ENCODE peak calls at places on chromosomes 4 and X, in six cellular contexts. U is GM23248, H is GM23338, O is SK-N-SH, N is OCI-LY7, X is neural progenitor cell. I is an unnamed sample.

GRCh38 chrX:912677-913076 is 282.1 kb downstream of the SHOX start:
- DNase-seq in U (no peak), H (no peak), O (no peak), N (no peak), X (no peak), I (no peak)

GRCh38 chrX:132740316-132741123 is 217.9 kb downstream of the HS6ST2 start:
- DNase-seq in U (peak), H (peak), O (peak), N (no peak), X (peak), I (no peak)

GRCh38 chr4:160406426-160406825 is 1303.5 kb downstream of the RAPGEF2 start:
- DNase-seq in U (no peak), H (peak), O (no peak), N (no peak), X (no peak), I (no peak)

GRCh38 chr4:1216869-1217294 is 32.0 kb downstream of the CTBP1 start:
- DNase-seq in U (no peak), H (no peak), O (no peak), N (peak), X (no peak), I (no peak)

GRCh38 chrX:3585719-3586118 is 127.7 kb downstream of the PRKX start:
- DNase-seq in U (peak), H (no peak), O (no peak), N (no peak), X (no peak), I (no peak)

GRCh38 chrX:9611436-9612145 is 146.7 kb downstream of the TBL1X start:
- DNase-seq in U (peak), H (no peak), O (peak), N (no peak), X (peak), I (no peak)

GRCh38 chrX:114583646-114584433 is at the start of gene HTR2C:
- DNase-seq in U (no peak), H (peak), O (peak), N (no peak), X (peak), I (no peak)

GRCh38 chr4:88255111-88255510 is 29.2 kb downstream of the PPM1K start:
- DNase-seq in U (no peak), H (no peak), O (no peak), N (no peak), X (no peak), I (no peak)

GRCh38 chr4:88718098-88718497 is 20.5 kb upstream of the NAP1L5 start:
- DNase-seq in U (no peak), H (no peak), O (no peak), N (no peak), X (no peak), I (no peak)

GRCh38 chr4:154911097-154911496 is 130.0 kb downstream of the RBM46 start:
- DNase-seq in U (peak), H (peak), O (peak), N (no peak), X (peak), I (no peak)

GRCh38 chr4:127509155-127509554 is 123.6 kb upstream of the INTU start:
- DNase-seq in U (peak), H (no peak), O (no peak), N (no peak), X (no peak), I (no peak)

GRCh38 chr4:150010525-150011126 is 67.6 kb upstream of the DCLK2 start:
- DNase-seq in U (peak), H (peak), O (peak), N (peak), X (peak), I (peak)

GRCh38 chr4:37597019-37597418 is 89.2 kb downstream of the RELL1 start:
- DNase-seq in U (no peak), H (no peak), O (no peak), N (no peak), X (no peak), I (no peak)
- TF ChIP-seq EZH2phosphoT487 in U (no peak), H (no peak), O (no peak), N (no peak), X (no peak), I (no peak)

DNA sequence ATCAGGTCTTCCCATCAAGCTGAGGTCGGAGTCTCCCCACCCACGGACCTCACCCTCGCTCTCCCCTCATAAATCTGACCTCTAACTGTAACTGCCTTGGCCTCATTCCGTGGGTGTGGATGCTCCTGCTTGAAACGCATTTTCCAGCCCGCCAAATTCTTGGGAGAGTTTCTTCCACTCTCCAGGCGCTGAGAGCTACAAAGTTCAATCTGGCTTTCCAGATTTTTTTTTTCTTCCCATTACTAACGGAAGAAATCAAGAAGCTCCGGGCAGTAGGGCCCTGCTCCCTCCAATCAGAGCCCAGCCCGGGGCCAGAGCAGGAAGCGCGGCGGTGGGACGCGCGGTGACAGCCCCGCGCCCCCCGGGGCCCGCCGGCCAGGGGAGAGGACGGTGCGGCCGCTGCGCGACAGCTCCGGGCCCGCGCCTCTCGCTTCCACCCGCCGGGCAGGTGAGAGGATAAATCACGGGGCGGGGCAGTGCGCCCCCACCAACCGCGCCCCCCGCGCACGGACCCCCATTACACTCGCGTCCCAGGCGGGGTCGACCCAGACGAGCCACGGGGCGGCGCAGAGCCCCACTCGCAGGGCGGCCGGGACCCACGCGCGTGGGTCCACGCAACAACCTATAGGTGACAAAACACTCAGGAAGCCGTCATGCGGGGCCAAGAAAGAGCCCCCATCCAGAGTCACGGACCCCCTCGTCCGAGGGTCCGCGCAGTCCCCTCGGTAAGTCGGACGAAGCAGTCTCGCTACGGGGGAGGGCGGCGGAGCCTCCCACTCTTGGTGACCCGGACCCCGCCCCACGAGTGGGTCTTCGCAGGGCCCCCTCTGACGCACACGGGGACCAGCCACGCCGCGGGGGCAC is 916 bp downstream of the AFAP1 start:
- DNase-seq in U (peak), H (peak), O (peak), N (no peak), X (peak), I (no peak)
- TF ChIP-seq EZH2phosphoT487 in U (no peak), H (no peak), O (no peak), N (no peak), X (no peak), I (no peak)

DNA sequence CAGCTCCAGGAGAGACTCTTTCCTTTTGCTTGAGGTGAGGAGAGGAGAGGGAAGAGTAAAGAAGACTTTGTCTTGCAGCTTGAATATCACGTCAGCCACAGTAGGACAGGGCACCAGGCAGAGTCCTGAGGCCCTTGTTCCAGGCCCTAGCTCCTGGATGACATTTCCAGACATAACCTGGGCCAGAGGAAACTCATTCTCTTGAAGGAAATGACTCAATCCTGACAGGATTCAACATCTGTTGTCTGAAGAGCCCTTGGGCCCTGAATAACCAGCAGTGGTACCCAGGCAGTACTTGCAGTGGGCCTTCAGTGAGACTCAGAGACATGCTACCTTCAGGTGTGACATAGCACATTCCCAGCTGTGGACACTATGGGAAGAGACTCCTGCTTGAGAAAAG is 62.8 kb downstream of the FGF16 start:
- DNase-seq in U (peak), H (no peak), O (no peak), N (no peak), X (no peak), I (no peak)
- TF ChIP-seq EZH2phosphoT487 in U (no peak), H (no peak), O (no peak), N (no peak), X (no peak), I (no peak)

GRCh38 chr4:102687982-102688433 is 72.8 kb downstream of the MANBA start:
- DNase-seq in U (no peak), H (no peak), O (no peak), N (no peak), X (no peak), I (no peak)

GRCh38 chr4:102687373-102687981 is 73.3 kb downstream of the MANBA start:
- DNase-seq in U (peak), H (no peak), O (no peak), N (no peak), X (no peak), I (peak)

GRCh38 chr4:102685768-102686167 is 75.0 kb downstream of the MANBA start:
- DNase-seq in U (no peak), H (no peak), O (no peak), N (no peak), X (no peak), I (no peak)

GRCh38 chr4:102683846-102684581 is 76.8 kb downstream of the MANBA start:
- DNase-seq in U (no peak), H (no peak), O (no peak), N (no peak), X (no peak), I (no peak)

GRCh38 chr4:102684605-102685052 is 76.1 kb downstream of the MANBA start:
- DNase-seq in U (peak), H (no peak), O (no peak), N (no peak), X (no peak), I (peak)
- TF ChIP-seq EZH2phosphoT487 in U (no peak), H (no peak), O (no peak), N (no peak), X (no peak), I (no peak)

GRCh38 chr4:180951312-180951711 is 1291.9 kb upstream of the TENM3 start:
- DNase-seq in U (no peak), H (no peak), O (no peak), N (no peak), X (no peak), I (no peak)

GRCh38 chr4:180949825-180950224 is 1293.4 kb upstream of the TENM3 start:
- DNase-seq in U (no peak), H (no peak), O (no peak), N (no peak), X (no peak), I (no peak)

GRCh38 chr4:180950377-180950776 is 1292.8 kb upstream of the TENM3 start:
- DNase-seq in U (no peak), H (no peak), O (no peak), N (no peak), X (no peak), I (no peak)

GRCh38 chr4:180953572-180953971 is 1289.6 kb upstream of the TENM3 start:
- DNase-seq in U (peak), H (peak), O (no peak), N (peak), X (peak), I (no peak)
- TF ChIP-seq EZH2phosphoT487 in U (no peak), H (no peak), O (no peak), N (no peak), X (no peak), I (no peak)

DNA sequence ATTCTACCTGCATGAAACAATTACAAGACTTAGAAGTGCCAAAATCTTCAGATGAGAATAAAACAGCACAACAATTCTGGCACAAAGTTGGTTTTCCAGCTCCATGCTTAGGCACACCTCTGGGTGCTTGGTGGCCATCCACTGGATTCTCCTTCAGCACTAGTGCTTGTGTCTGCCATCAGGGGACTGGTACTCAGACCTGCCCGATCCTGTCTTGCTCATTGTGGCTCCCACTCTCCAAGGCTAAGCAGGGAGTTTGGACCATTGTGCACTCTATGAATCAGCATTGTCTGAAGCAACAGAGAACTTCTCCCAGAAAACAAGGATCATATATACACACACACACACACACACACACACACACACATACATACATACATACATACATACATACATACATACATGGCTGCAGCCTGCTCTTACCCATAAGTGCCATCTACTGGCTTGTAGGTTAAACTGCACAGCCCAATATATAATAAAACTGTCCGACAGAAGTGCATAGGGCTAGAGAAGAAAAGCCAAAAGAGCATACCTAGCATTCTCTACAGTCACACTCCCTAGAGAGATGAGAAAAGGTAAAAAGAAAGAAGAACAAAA is 345.3 kb upstream of the LCORL start:
- DNase-seq in U (peak), H (peak), O (peak), N (peak), X (peak), I (peak)
- TF ChIP-seq EZH2phosphoT487 in U (no peak), H (no peak), O (no peak), N (no peak), X (no peak), I (no peak)

I was measured in MM.1S.